ENCODE peak calls at places on chromosomes 6 and 20, in six cellular contexts. One of them, this sample, is unnamed.
A peak's percentile ranks its signal among the peaks of the same experiment; 100 is the strongest.

GRCh38 chr6:134447423-134447822 is 129.5 kb upstream of the SGK1 start:
- DNase-seq in IMR-90: peak; percentile 65
- DNase-seq in trophoblast cell: peak; percentile 5
- DNase-seq in mesendoderm: no peak
- DNase-seq in H1: no peak
- DNase-seq in mesenchymal stem cell: no peak
- DNase-seq in this sample: no peak

GRCh38 chr6:50655848-50656453 is 57.4 kb upstream of the TFAP2D start:
- DNase-seq in IMR-90: peak; percentile 1
- DNase-seq in trophoblast cell: peak; percentile 54
- DNase-seq in mesendoderm: peak; percentile 22
- DNase-seq in H1: no peak
- DNase-seq in mesenchymal stem cell: no peak
- DNase-seq in this sample: no peak

GRCh38 chr20:58741384-58741783 is 48.8 kb downstream of the NPEPL1 start:
- DNase-seq in IMR-90: no peak
- DNase-seq in trophoblast cell: no peak
- DNase-seq in mesendoderm: no peak
- DNase-seq in H1: no peak
- DNase-seq in mesenchymal stem cell: no peak
- DNase-seq in this sample: no peak

GRCh38 chr20:44089987-44090674 is 96.9 kb downstream of the JPH2 start:
- DNase-seq in IMR-90: peak; percentile 69
- DNase-seq in trophoblast cell: peak; percentile 25
- DNase-seq in mesendoderm: peak; percentile 63
- DNase-seq in H1: no peak
- DNase-seq in mesenchymal stem cell: peak; percentile 73
- DNase-seq in this sample: no peak

GRCh38 chr6:122389704-122390103 is 9.7 kb upstream of the HSF2 start:
- DNase-seq in IMR-90: peak; percentile 25
- DNase-seq in trophoblast cell: peak; percentile 20
- DNase-seq in mesendoderm: peak; percentile 21
- DNase-seq in H1: no peak
- DNase-seq in mesenchymal stem cell: peak; percentile 55
- DNase-seq in this sample: no peak

GRCh38 chr6:134310817-134311216 is 7.1 kb downstream of the SGK1 start:
- DNase-seq in IMR-90: no peak
- DNase-seq in trophoblast cell: no peak
- DNase-seq in mesendoderm: no peak
- DNase-seq in H1: no peak
- DNase-seq in mesenchymal stem cell: no peak
- DNase-seq in this sample: no peak

GRCh38 chr6:109079981-109080380 is 14.7 kb downstream of the SESN1 start:
- DNase-seq in IMR-90: no peak
- DNase-seq in trophoblast cell: no peak
- DNase-seq in mesendoderm: no peak
- DNase-seq in H1: no peak
- DNase-seq in mesenchymal stem cell: peak; percentile 58
- DNase-seq in this sample: no peak

GRCh38 chr6:7899889-7900213 is 10.7 kb downstream of the TXNDC5 start:
- DNase-seq in IMR-90: no peak
- DNase-seq in trophoblast cell: no peak
- DNase-seq in mesendoderm: no peak
- DNase-seq in H1: no peak
- DNase-seq in mesenchymal stem cell: no peak
- DNase-seq in this sample: no peak

GRCh38 chr6:35186571-35186970 is 27.2 kb upstream of the SCUBE3 start:
- DNase-seq in IMR-90: no peak
- DNase-seq in trophoblast cell: no peak
- DNase-seq in mesendoderm: no peak
- DNase-seq in H1: no peak
- DNase-seq in mesenchymal stem cell: no peak
- DNase-seq in this sample: no peak

GRCh38 chr6:165245287-165245686 is 64.1 kb downstream of the C6orf118 start:
- DNase-seq in IMR-90: peak; percentile 2
- DNase-seq in trophoblast cell: peak; percentile 49
- DNase-seq in mesendoderm: peak; percentile 16
- DNase-seq in H1: no peak
- DNase-seq in mesenchymal stem cell: peak; percentile 7
- DNase-seq in this sample: no peak

GRCh38 chr20:11846131-11846530 is 71.6 kb upstream of the BTBD3 start:
- DNase-seq in IMR-90: no peak
- DNase-seq in trophoblast cell: no peak
- DNase-seq in mesendoderm: no peak
- DNase-seq in H1: no peak
- DNase-seq in mesenchymal stem cell: no peak
- DNase-seq in this sample: no peak
- H2BK120ac ChIP-seq in IMR-90: peak overlapping the region; percentile 38
- H2BK120ac ChIP-seq in trophoblast cell: no peak overlapping the region
- H2BK120ac ChIP-seq in mesendoderm: no peak overlapping the region
- H2BK120ac ChIP-seq in H1: no peak overlapping the region
- H2BK120ac ChIP-seq in mesenchymal stem cell: no peak overlapping the region
- H2BK120ac ChIP-seq in this sample: no peak overlapping the region

GRCh38 chr6:32970413-32971244 is 2.2 kb downstream of the BRD2 start:
- DNase-seq in IMR-90: peak; percentile 90
- DNase-seq in trophoblast cell: peak; percentile 79
- DNase-seq in mesendoderm: peak; percentile 96
- DNase-seq in H1: no peak
- DNase-seq in mesenchymal stem cell: peak; percentile 93
- DNase-seq in this sample: peak; percentile 70

GRCh38 chr6:32969685-32970412 is 1.5 kb downstream of the BRD2 start:
- DNase-seq in IMR-90: peak; percentile 97
- DNase-seq in trophoblast cell: peak; percentile 89
- DNase-seq in mesendoderm: peak; percentile 97
- DNase-seq in H1: no peak
- DNase-seq in mesenchymal stem cell: peak; percentile 95
- DNase-seq in this sample: peak; percentile 86

GRCh38 chr6:32968093-32968769 is at the start of gene BRD2:
- DNase-seq in IMR-90: peak; percentile 95
- DNase-seq in trophoblast cell: peak; percentile 99
- DNase-seq in mesendoderm: peak; percentile 98
- DNase-seq in H1: no peak
- DNase-seq in mesenchymal stem cell: peak; percentile 97
- DNase-seq in this sample: peak; percentile 97

GRCh38 chr6:32967151-32968091 is 973 bp upstream of the BRD2 start:
- DNase-seq in IMR-90: peak; percentile 49
- DNase-seq in trophoblast cell: peak; percentile 65
- DNase-seq in mesendoderm: peak; percentile 94
- DNase-seq in H1: no peak
- DNase-seq in mesenchymal stem cell: peak; percentile 67
- DNase-seq in this sample: no peak

DNA sequence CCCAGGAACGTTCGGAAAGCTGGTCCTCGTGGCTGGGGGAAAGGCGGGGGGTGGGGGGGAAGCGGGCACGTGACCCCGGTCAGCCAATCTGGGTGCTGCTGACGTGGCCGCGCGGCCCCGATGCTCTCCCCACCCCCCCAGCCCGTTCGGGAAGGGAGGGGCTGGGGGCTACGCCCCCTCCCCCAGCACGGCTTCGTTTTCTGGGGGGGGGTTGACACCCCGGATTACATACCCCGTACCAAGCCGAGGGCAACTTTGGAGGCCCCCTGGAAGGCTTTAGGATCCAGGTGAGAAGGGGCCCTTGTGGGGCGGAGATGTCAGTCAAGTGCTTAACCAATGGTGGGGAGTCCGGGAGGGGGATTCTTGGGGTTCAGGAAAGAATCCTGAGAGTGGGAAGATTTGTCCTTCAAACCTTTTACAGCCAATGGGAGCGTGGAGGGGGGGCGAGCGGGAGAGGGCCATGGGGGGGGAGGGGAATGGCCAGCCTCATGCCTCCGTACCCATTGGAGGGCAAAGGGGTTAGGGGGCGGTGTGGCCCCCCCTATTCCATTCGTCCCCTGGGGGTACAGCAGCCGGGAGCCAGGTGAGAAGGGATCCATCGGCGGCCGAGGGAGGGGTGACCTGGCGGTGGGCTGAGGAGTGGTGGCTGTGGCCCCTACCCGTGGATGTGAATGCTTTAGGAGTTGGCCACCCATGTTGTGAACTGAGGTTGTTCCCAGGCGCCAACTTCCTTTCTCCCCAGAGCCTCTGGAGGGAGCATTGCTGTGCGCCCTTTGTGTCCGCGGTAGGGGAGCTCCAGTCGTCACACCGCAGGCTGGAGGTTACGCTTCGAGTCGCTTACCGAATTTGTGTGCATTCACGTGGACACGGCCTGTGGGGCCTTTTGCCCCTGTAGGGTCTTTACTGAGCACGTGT is 633 bp downstream of the BRD2 start:
- DNase-seq in IMR-90: peak; percentile 77
- DNase-seq in trophoblast cell: peak; percentile 80
- DNase-seq in mesendoderm: peak; percentile 95
- DNase-seq in H1: peak; percentile 90
- DNase-seq in mesenchymal stem cell: peak; percentile 93
- DNase-seq in this sample: peak; percentile 87
- H3K4ac ChIP-seq in IMR-90: peak overlapping the region; percentile 100
- H3K4ac ChIP-seq in trophoblast cell: peak overlapping the region; percentile 96
- H3K4ac ChIP-seq in mesendoderm: peak overlapping the region; percentile 90
- H3K4ac ChIP-seq in H1: peak overlapping the region; percentile 100
- H3K4ac ChIP-seq in mesenchymal stem cell: peak overlapping the region; percentile 100
- H3K4ac ChIP-seq in this sample: peak overlapping the region; percentile 95

GRCh38 chr20:56368351-56369134 is 9.8 kb downstream of the FAM210B start:
- DNase-seq in IMR-90: no peak
- DNase-seq in trophoblast cell: no peak
- DNase-seq in mesendoderm: no peak
- DNase-seq in H1: no peak
- DNase-seq in mesenchymal stem cell: no peak
- DNase-seq in this sample: no peak
- H3K4me1 ChIP-seq in IMR-90: no peaks in the 10 kb centered on the region
- H3K4me1 ChIP-seq in trophoblast cell: no peaks in the 10 kb centered on the region
- H3K4me1 ChIP-seq in mesendoderm: no peaks in the 10 kb centered on the region
- H3K4me1 ChIP-seq in H1: no peaks in the 10 kb centered on the region
- H3K4me1 ChIP-seq in mesenchymal stem cell: no peaks in the 10 kb centered on the region
- H3K4me1 ChIP-seq in this sample: no peaks in the 10 kb centered on the region

DNA sequence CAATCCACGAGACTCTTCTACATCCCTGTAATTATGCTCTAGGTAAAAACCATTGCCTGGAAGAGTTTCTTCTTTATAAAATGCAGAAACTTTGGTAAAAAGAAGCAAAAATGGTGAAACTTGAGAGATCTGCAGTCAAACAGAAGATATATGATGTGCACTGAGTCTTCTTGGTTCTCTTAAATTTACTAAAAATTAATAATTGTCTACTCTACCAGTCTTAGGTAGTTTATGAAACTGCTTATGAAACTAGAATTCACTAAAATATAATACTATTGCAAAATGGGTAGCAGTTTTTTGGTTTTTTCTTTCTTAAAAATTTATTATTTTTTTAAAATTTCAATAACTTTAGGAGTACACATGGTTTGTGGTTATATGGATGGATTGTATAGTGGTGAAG is 519.1 kb upstream of the SOX4 start:
- DNase-seq in IMR-90: no peak
- DNase-seq in trophoblast cell: no peak
- DNase-seq in mesendoderm: no peak
- DNase-seq in H1: no peak
- DNase-seq in mesenchymal stem cell: no peak
- DNase-seq in this sample: no peak
- H2BK120ac ChIP-seq in IMR-90: no peak overlapping the region
- H2BK120ac ChIP-seq in trophoblast cell: no peak overlapping the region
- H2BK120ac ChIP-seq in mesendoderm: no peak overlapping the region
- H2BK120ac ChIP-seq in H1: no peak overlapping the region
- H2BK120ac ChIP-seq in mesenchymal stem cell: no peak overlapping the region
- H2BK120ac ChIP-seq in this sample: no peak overlapping the region

DNA sequence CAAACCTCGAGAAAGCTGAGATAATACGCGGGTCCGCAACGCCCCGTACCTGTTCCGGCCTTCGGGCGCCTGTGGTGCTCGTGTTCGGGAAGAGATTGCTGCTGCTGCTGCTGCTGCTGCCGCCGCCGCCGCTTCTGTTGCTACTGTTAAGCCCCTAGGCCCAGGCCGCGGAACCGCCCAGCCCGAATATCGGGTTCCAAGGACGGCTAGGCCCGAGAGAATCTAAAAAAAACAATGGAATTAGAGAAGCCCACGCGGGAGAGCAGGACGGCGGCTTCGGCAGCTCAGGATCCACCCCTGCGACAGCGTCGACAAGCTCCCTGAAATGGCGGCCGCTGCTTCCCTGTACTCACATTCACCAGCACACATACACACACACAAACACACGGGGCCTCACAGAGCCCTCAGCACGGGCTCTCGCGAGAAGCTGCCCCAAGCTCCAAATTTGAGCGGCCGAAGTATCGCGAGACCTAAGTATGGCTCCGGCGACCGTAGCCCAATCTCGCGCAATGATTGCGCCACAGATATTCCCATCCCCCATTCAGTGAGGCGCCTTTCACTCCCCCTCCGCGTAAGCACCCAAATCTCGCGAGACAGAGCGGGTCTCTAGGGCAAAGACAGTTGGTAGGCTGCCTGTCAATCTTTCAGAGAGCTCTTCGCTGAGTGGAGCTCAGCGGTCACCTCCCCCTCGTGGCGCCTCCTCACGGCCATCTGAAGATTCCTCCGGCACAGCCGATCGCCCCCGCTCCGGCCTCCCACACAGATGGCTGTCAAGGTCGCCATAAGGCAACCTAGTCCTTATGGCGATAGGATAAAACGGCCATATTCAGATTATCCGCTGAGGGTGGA is at the start of gene RBM39:
- DNase-seq in IMR-90: peak; percentile 100
- DNase-seq in trophoblast cell: peak; percentile 100
- DNase-seq in mesendoderm: peak; percentile 100
- DNase-seq in H1: peak; percentile 100
- DNase-seq in mesenchymal stem cell: peak; percentile 100
- DNase-seq in this sample: peak; percentile 100
- H3K4ac ChIP-seq in IMR-90: peak within 1 kb of the TSS; percentile 97
- H3K4ac ChIP-seq in trophoblast cell: peak within 1 kb of the TSS; percentile 100
- H3K4ac ChIP-seq in mesendoderm: peak within 1 kb of the TSS; percentile 100
- H3K4ac ChIP-seq in H1: peak within 1 kb of the TSS; percentile 99
- H3K4ac ChIP-seq in mesenchymal stem cell: peak within 1 kb of the TSS; percentile 100
- H3K4ac ChIP-seq in this sample: peak within 1 kb of the TSS; percentile 98

GRCh38 chr20:40685349-40685748 is 3.7 kb downstream of the MAFB start:
- DNase-seq in IMR-90: no peak
- DNase-seq in trophoblast cell: no peak
- DNase-seq in mesendoderm: no peak
- DNase-seq in H1: no peak
- DNase-seq in mesenchymal stem cell: no peak
- DNase-seq in this sample: no peak

GRCh38 chr20:40688129-40689099 is 622 bp downstream of the MAFB start:
- DNase-seq in IMR-90: peak; percentile 1
- DNase-seq in trophoblast cell: no peak
- DNase-seq in mesendoderm: no peak
- DNase-seq in H1: no peak
- DNase-seq in mesenchymal stem cell: peak; percentile 41
- DNase-seq in this sample: no peak

GRCh38 chr20:40686893-40687292 is 2.1 kb downstream of the MAFB start:
- DNase-seq in IMR-90: no peak
- DNase-seq in trophoblast cell: no peak
- DNase-seq in mesendoderm: no peak
- DNase-seq in H1: no peak
- DNase-seq in mesenchymal stem cell: no peak
- DNase-seq in this sample: no peak

GRCh38 chr20:40687384-40688128 is 1.5 kb downstream of the MAFB start:
- DNase-seq in IMR-90: no peak
- DNase-seq in trophoblast cell: peak; percentile 23
- DNase-seq in mesendoderm: peak; percentile 76
- DNase-seq in H1: no peak
- DNase-seq in mesenchymal stem cell: peak; percentile 46
- DNase-seq in this sample: peak; percentile 56

DNA sequence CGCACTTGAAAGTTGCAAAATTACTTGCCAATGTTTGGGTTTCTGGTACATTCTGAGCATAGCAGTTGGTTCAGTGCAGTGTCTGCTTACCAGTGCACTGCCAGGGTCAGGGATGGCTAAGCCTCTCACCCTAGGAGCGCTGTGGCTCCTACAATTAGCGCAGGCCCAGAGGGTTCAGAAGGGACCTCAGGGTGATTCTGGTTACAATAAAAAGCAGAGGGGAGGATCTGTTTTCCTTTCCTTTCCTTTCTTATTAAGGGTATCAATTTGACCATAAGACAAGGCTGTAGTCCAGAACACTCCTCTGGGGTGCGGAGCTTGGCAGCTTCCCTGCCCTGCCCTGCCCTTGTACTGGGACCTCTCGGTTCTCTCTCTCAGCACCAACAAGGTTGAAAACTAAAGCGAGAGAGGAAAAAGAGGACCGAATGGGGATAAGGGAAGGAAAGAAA is 2.6 kb downstream of the MAFB start:
- DNase-seq in IMR-90: no peak
- DNase-seq in trophoblast cell: no peak
- DNase-seq in mesendoderm: no peak
- DNase-seq in H1: no peak
- DNase-seq in mesenchymal stem cell: no peak
- DNase-seq in this sample: no peak
- H3K4me1 ChIP-seq in IMR-90: peaks cover 7% of the 10 kb centered on the region
- H3K4me1 ChIP-seq in trophoblast cell: peaks cover 37% of the 10 kb centered on the region
- H3K4me1 ChIP-seq in mesendoderm: no peaks in the 10 kb centered on the region
- H3K4me1 ChIP-seq in H1: peaks cover 18% of the 10 kb centered on the region
- H3K4me1 ChIP-seq in mesenchymal stem cell: peaks cover 34% of the 10 kb centered on the region
- H3K4me1 ChIP-seq in this sample: peaks cover 6% of the 10 kb centered on the region